ENCODE peak calls at places on chromosome 6, in four cellular contexts. One of them, this sample, is unnamed.

GRCh38 chr6:138428943-138429616 is 25.1 kb downstream of the HEBP2 start:
- DNase-seq in H9: no peak
- DNase-seq in fibroblast of lung: peak
- DNase-seq in left lung: no peak
- DNase-seq in this sample: peak

GRCh38 chr6:96789871-96790270 is 47.4 kb downstream of the GPR63 start:
- DNase-seq in H9: no peak
- DNase-seq in fibroblast of lung: no peak
- DNase-seq in left lung: no peak
- DNase-seq in this sample: no peak

GRCh38 chr6:15378272-15378671 is 132.4 kb downstream of the JARID2 start:
- DNase-seq in H9: no peak
- DNase-seq in fibroblast of lung: no peak
- DNase-seq in left lung: no peak
- DNase-seq in this sample: no peak

GRCh38 chr6:169559001-169559441 is 142.8 kb downstream of the WDR27 start:
- DNase-seq in H9: no peak
- DNase-seq in fibroblast of lung: peak
- DNase-seq in left lung: no peak
- DNase-seq in this sample: no peak

GRCh38 chr6:40252531-40253258 is 318.4 kb upstream of the MOCS1 start:
- DNase-seq in H9: no peak
- DNase-seq in fibroblast of lung: no peak
- DNase-seq in left lung: no peak
- DNase-seq in this sample: no peak

GRCh38 chr6:168884646-168885086 is 369.0 kb downstream of the THBS2 start:
- DNase-seq in H9: peak
- DNase-seq in fibroblast of lung: no peak
- DNase-seq in left lung: peak
- DNase-seq in this sample: peak

GRCh38 chr6:108250240-108250866 is 10.5 kb downstream of the SNX3 start:
- DNase-seq in H9: peak
- DNase-seq in fibroblast of lung: peak
- DNase-seq in left lung: no peak
- DNase-seq in this sample: no peak

GRCh38 chr6:136226027-136226673 is 24.0 kb downstream of the MTFR2 start:
- DNase-seq in H9: peak
- DNase-seq in fibroblast of lung: peak
- DNase-seq in left lung: peak
- DNase-seq in this sample: peak

GRCh38 chr6:84665392-84665791 is 99.0 kb downstream of the TBX18 start:
- DNase-seq in H9: no peak
- DNase-seq in fibroblast of lung: no peak
- DNase-seq in left lung: no peak
- DNase-seq in this sample: no peak

GRCh38 chr6:19024737-19025136 is 637.6 kb downstream of the RNF144B start:
- DNase-seq in H9: peak
- DNase-seq in fibroblast of lung: peak
- DNase-seq in left lung: no peak
- DNase-seq in this sample: peak

GRCh38 chr6:3727593-3728108 is 23.9 kb downstream of the PXDC1 start:
- DNase-seq in H9: no peak
- DNase-seq in fibroblast of lung: no peak
- DNase-seq in left lung: no peak
- DNase-seq in this sample: no peak

GRCh38 chr6:81834141-81834621 is 81.7 kb upstream of the TENT5A start:
- DNase-seq in H9: no peak
- DNase-seq in fibroblast of lung: peak
- DNase-seq in left lung: no peak
- DNase-seq in this sample: no peak

GRCh38 chr6:136846046-136846445 is 23.7 kb downstream of the PEX7 start:
- DNase-seq in H9: no peak
- DNase-seq in fibroblast of lung: peak
- DNase-seq in left lung: no peak
- DNase-seq in this sample: peak

GRCh38 chr6:169452117-169452868 is 198.6 kb upstream of the THBS2 start:
- DNase-seq in H9: no peak
- DNase-seq in fibroblast of lung: peak
- DNase-seq in left lung: no peak
- DNase-seq in this sample: no peak

GRCh38 chr6:45690846-45691245 is 313.1 kb upstream of the SUPT3H start:
- DNase-seq in H9: no peak
- DNase-seq in fibroblast of lung: no peak
- DNase-seq in left lung: no peak
- DNase-seq in this sample: peak

GRCh38 chr6:136886110-136886509 is 36.0 kb upstream of the SLC35D3 start:
- DNase-seq in H9: no peak
- DNase-seq in fibroblast of lung: no peak
- DNase-seq in left lung: no peak
- DNase-seq in this sample: peak

GRCh38 chr6:96450082-96450759 is 71.4 kb upstream of the UFL1 start:
- DNase-seq in H9: no peak
- DNase-seq in fibroblast of lung: peak
- DNase-seq in left lung: no peak
- DNase-seq in this sample: no peak

GRCh38 chr6:56292505-56293181 is 45.3 kb upstream of the COL21A1 start:
- DNase-seq in H9: peak
- DNase-seq in fibroblast of lung: peak
- DNase-seq in left lung: no peak
- DNase-seq in this sample: peak

GRCh38 chr6:286681-287499 is 5.4 kb upstream of the DUSP22 start:
- DNase-seq in H9: no peak
- DNase-seq in fibroblast of lung: no peak
- DNase-seq in left lung: no peak
- DNase-seq in this sample: no peak

GRCh38 chr6:111105578-111105977 is 18.3 kb downstream of the SLC16A10 start:
- DNase-seq in H9: no peak
- DNase-seq in fibroblast of lung: peak
- DNase-seq in left lung: peak
- DNase-seq in this sample: peak

GRCh38 chr6:130811932-130812331 is 15.3 kb upstream of the SMLR1 start:
- DNase-seq in H9: no peak
- DNase-seq in fibroblast of lung: no peak
- DNase-seq in left lung: no peak
- DNase-seq in this sample: no peak

GRCh38 chr6:33620584-33621395 is at the start of gene ITPR3:
- DNase-seq in H9: peak
- DNase-seq in fibroblast of lung: peak
- DNase-seq in left lung: peak
- DNase-seq in this sample: peak

GRCh38 chr6:52514514-52514913 is 62.3 kb downstream of the TRAM2 start:
- DNase-seq in H9: no peak
- DNase-seq in fibroblast of lung: peak
- DNase-seq in left lung: no peak
- DNase-seq in this sample: peak

GRCh38 chr6:13725570-13725969 is 13.9 kb upstream of the RANBP9 start:
- DNase-seq in H9: no peak
- DNase-seq in fibroblast of lung: peak
- DNase-seq in left lung: no peak
- DNase-seq in this sample: peak

GRCh38 chr6:166678426-166678825 is 51.4 kb upstream of the RPS6KA2 start:
- DNase-seq in H9: no peak
- DNase-seq in fibroblast of lung: peak
- DNase-seq in left lung: no peak
- DNase-seq in this sample: no peak

GRCh38 chr6:28985396-28986164 is 19.5 kb downstream of the ZNF311 start:
- DNase-seq in H9: peak
- DNase-seq in fibroblast of lung: peak
- DNase-seq in left lung: peak
- DNase-seq in this sample: peak

GRCh38 chr6:4883298-4883697 is 107.1 kb downstream of the CDYL start:
- DNase-seq in H9: no peak
- DNase-seq in fibroblast of lung: no peak
- DNase-seq in left lung: no peak
- DNase-seq in this sample: no peak

GRCh38 chr6:140850438-140850837 is 1282.3 kb upstream of the GJE1 start:
- DNase-seq in H9: no peak
- DNase-seq in fibroblast of lung: peak
- DNase-seq in left lung: no peak
- DNase-seq in this sample: no peak

GRCh38 chr6:22079788-22080187 is 217.0 kb downstream of the PRL start:
- DNase-seq in H9: no peak
- DNase-seq in fibroblast of lung: peak
- DNase-seq in left lung: no peak
- DNase-seq in this sample: no peak

GRCh38 chr6:86581833-86582232 is 355.5 kb upstream of the HTR1E start:
- DNase-seq in H9: no peak
- DNase-seq in fibroblast of lung: no peak
- DNase-seq in left lung: no peak
- DNase-seq in this sample: peak

GRCh38 chr6:6315660-6316059 is 4.8 kb downstream of the F13A1 start:
- DNase-seq in H9: peak
- DNase-seq in fibroblast of lung: peak
- DNase-seq in left lung: no peak
- DNase-seq in this sample: peak

GRCh38 chr6:73523434-73524123 is 2.7 kb upstream of the EEF1A1 start:
- DNase-seq in H9: peak
- DNase-seq in fibroblast of lung: peak
- DNase-seq in left lung: peak
- DNase-seq in this sample: peak

GRCh38 chr6:43668151-43669028 is 19.2 kb downstream of the MRPS18A start:
- DNase-seq in H9: peak
- DNase-seq in fibroblast of lung: peak
- DNase-seq in left lung: peak
- DNase-seq in this sample: no peak

DNA sequence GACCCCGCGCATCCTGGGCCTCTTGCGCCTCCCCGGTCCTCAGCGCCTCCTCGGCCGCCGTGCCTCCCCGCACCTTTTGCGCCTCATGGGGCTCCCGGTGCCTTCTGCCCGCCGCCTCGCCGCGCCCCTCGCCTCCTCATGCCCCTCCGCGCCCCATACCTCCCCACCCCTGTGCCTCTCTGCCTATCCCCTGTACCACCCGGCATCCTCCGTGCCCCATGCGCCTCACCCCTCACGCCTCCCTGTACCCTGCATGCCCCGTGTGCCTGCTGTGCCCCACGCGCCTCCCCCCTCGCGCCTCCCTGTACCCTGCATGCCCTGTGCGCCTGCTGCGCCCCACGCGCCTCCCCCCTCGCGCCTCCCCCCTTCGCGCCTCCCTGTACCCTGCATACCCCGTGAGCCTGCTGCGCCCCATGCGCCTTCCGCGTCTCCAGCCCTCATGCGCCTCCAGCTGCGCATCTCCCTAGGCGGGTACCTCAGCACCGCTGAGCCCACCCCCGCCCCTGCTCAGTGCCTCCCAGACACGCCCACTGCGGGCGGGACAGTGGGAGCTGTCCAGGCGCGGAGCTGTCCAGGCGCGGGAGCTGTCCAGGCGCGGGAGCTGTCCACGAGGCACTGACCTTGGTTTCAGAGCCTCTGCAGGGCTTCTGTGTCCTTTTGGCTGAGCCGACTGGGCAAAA is 37.1 kb downstream of the IGF2R start:
- DNase-seq in H9: no peak
- DNase-seq in fibroblast of lung: peak
- DNase-seq in left lung: peak
- DNase-seq in this sample: no peak
- H3K27ac ChIP-seq in H9: no peak
- H3K27ac ChIP-seq in fibroblast of lung: no peak
- H3K27ac ChIP-seq in left lung: no peak
- H3K27ac ChIP-seq in this sample: peak

GRCh38 chr6:41498968-41499599 is 47.1 kb upstream of the FOXP4 start:
- DNase-seq in H9: no peak
- DNase-seq in fibroblast of lung: no peak
- DNase-seq in left lung: no peak
- DNase-seq in this sample: no peak
- TF ChIP-seq CTCF in H9: no peak
- TF ChIP-seq CTCF in fibroblast of lung: no peak
- TF ChIP-seq CTCF in left lung: no peak
- TF ChIP-seq CTCF in this sample: no peak

GRCh38 chr6:158705386-158706126 is 55.7 kb downstream of the SYTL3 start:
- DNase-seq in H9: no peak
- DNase-seq in fibroblast of lung: no peak
- DNase-seq in left lung: no peak
- DNase-seq in this sample: no peak
- H3K27ac ChIP-seq in H9: no peak
- H3K27ac ChIP-seq in fibroblast of lung: no peak
- H3K27ac ChIP-seq in left lung: peak
- H3K27ac ChIP-seq in this sample: peak

GRCh38 chr6:26457796-26458688 is at the start of gene BTN2A1:
- DNase-seq in H9: peak
- DNase-seq in fibroblast of lung: peak
- DNase-seq in left lung: peak
- DNase-seq in this sample: peak
- TF ChIP-seq CTCF in H9: no peak
- TF ChIP-seq CTCF in fibroblast of lung: no peak
- TF ChIP-seq CTCF in left lung: no peak
- TF ChIP-seq CTCF in this sample: no peak

GRCh38 chr6:143506199-143506598 is 5.3 kb downstream of the FUCA2 start:
- DNase-seq in H9: no peak
- DNase-seq in fibroblast of lung: no peak
- DNase-seq in left lung: no peak
- DNase-seq in this sample: no peak
- H3K27ac ChIP-seq in H9: no peak
- H3K27ac ChIP-seq in fibroblast of lung: no peak
- H3K27ac ChIP-seq in left lung: no peak
- H3K27ac ChIP-seq in this sample: no peak

GRCh38 chr6:148854086-148854485 is 107.3 kb downstream of the UST start:
- DNase-seq in H9: no peak
- DNase-seq in fibroblast of lung: peak
- DNase-seq in left lung: no peak
- DNase-seq in this sample: peak
- TF ChIP-seq CTCF in H9: no peak
- TF ChIP-seq CTCF in fibroblast of lung: no peak
- TF ChIP-seq CTCF in left lung: no peak
- TF ChIP-seq CTCF in this sample: no peak

GRCh38 chr6:128370072-128370471 is 150.3 kb downstream of the PTPRK start:
- DNase-seq in H9: no peak
- DNase-seq in fibroblast of lung: peak
- DNase-seq in left lung: no peak
- DNase-seq in this sample: peak
- H3K27ac ChIP-seq in H9: no peak
- H3K27ac ChIP-seq in fibroblast of lung: no peak
- H3K27ac ChIP-seq in left lung: no peak
- H3K27ac ChIP-seq in this sample: no peak

GRCh38 chr6:94254689-94255088 is 835.3 kb upstream of the EPHA7 start:
- DNase-seq in H9: no peak
- DNase-seq in fibroblast of lung: no peak
- DNase-seq in left lung: no peak
- DNase-seq in this sample: no peak
- TF ChIP-seq CTCF in H9: peak
- TF ChIP-seq CTCF in fibroblast of lung: no peak
- TF ChIP-seq CTCF in left lung: no peak
- TF ChIP-seq CTCF in this sample: no peak

GRCh38 chr6:26521485-26522391 is 16.4 kb upstream of the HMGN4 start:
- DNase-seq in H9: peak
- DNase-seq in fibroblast of lung: peak
- DNase-seq in left lung: peak
- DNase-seq in this sample: peak
- H3K27ac ChIP-seq in H9: no peak
- H3K27ac ChIP-seq in fibroblast of lung: peak
- H3K27ac ChIP-seq in left lung: peak
- H3K27ac ChIP-seq in this sample: peak